ENCODE peak calls at places on chromosomes 6 and 20, in four cellular contexts. One of them, this sample, is unnamed.

GRCh38 chr6:52141596-52141995 is 44.6 kb upstream of the IL17A start:
- DNase-seq in brain microvascular endothelial cell: no peak
- DNase-seq in A549: no peak
- DNase-seq in breast epithelium: no peak
- DNase-seq in this sample: no peak

GRCh38 chr6:168361766-168362165 is 42.2 kb upstream of the DACT2 start:
- DNase-seq in A549: no peak
- DNase-seq in breast epithelium: no peak
- DNase-seq in brain microvascular endothelial cell: no peak
- DNase-seq in this sample: no peak

GRCh38 chr20:60313609-60314008 is 355.4 kb downstream of the CDH26 start:
- DNase-seq in A549: no peak
- DNase-seq in breast epithelium: no peak
- DNase-seq in brain microvascular endothelial cell: no peak
- DNase-seq in this sample: no peak

GRCh38 chr20:50323209-50323608 is 132.6 kb downstream of the CEBPB start:
- DNase-seq in brain microvascular endothelial cell: no peak
- DNase-seq in breast epithelium: peak; percentile 14
- DNase-seq in A549: no peak
- DNase-seq in this sample: no peak

GRCh38 chr6:158648682-158649131 is 1.1 kb upstream of the SYTL3 start:
- DNase-seq in breast epithelium: no peak
- DNase-seq in brain microvascular endothelial cell: peak; percentile 76
- DNase-seq in A549: no peak
- DNase-seq in this sample: no peak

GRCh38 chr20:37914672-37915433 is 11.9 kb downstream of the VSTM2L start:
- DNase-seq in A549: no peak
- DNase-seq in breast epithelium: no peak
- DNase-seq in brain microvascular endothelial cell: no peak
- DNase-seq in this sample: no peak

GRCh38 chr6:16388488-16388887 is 150.1 kb downstream of the GMPR start:
- DNase-seq in A549: no peak
- DNase-seq in brain microvascular endothelial cell: no peak
- DNase-seq in breast epithelium: no peak
- DNase-seq in this sample: no peak

GRCh38 chr6:40526036-40526435 is 61.1 kb downstream of the LRFN2 start:
- DNase-seq in brain microvascular endothelial cell: no peak
- DNase-seq in breast epithelium: no peak
- DNase-seq in A549: no peak
- DNase-seq in this sample: no peak

GRCh38 chr6:79301290-79301689 is 66.8 kb upstream of the HMGN3 start:
- DNase-seq in A549: no peak
- DNase-seq in brain microvascular endothelial cell: no peak
- DNase-seq in breast epithelium: no peak
- DNase-seq in this sample: no peak

GRCh38 chr6:83546636-83547035 is 34.3 kb downstream of the PRSS35 start:
- DNase-seq in A549: no peak
- DNase-seq in breast epithelium: no peak
- DNase-seq in brain microvascular endothelial cell: no peak
- DNase-seq in this sample: no peak

GRCh38 chr6:48087448-48087847 is 23.5 kb downstream of the PTCHD4 start:
- DNase-seq in breast epithelium: no peak
- DNase-seq in A549: peak; percentile 22
- DNase-seq in brain microvascular endothelial cell: no peak
- DNase-seq in this sample: no peak

GRCh38 chr20:48238326-48238725 is 453.0 kb upstream of the SULF2 start:
- DNase-seq in brain microvascular endothelial cell: peak; percentile 8
- DNase-seq in breast epithelium: no peak
- DNase-seq in A549: no peak
- DNase-seq in this sample: no peak

GRCh38 chr6:147108256-147108910 is 95.8 kb upstream of the STXBP5 start:
- DNase-seq in breast epithelium: no peak
- DNase-seq in brain microvascular endothelial cell: no peak
- DNase-seq in A549: no peak
- DNase-seq in this sample: no peak

DNA sequence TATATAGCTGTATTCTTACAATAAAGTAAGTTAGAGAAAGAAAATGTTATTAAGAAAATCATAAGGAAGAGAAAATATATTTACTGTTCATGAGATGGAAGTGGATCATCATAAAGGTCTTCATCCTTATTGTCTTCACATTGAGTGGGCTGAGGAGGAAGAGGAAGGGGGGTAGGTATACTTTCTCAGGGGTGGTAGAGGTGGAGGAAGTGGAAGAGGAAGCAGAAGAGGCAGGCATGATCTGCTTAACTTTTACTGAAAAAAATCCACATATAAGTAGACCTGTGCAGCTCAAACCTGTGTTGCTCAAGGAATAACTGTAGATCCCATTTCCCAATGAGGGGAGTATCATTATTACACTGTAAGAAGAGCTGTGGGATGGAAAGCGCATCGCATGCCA is 714.2 kb downstream of the KIF16B start:
- DNase-seq in breast epithelium: no peak
- DNase-seq in brain microvascular endothelial cell: no peak
- DNase-seq in A549: no peak
- DNase-seq in this sample: no peak
- TF ChIP-seq CTCF in breast epithelium: no peak
- TF ChIP-seq CTCF in brain microvascular endothelial cell: no peak
- TF ChIP-seq CTCF in A549: no peak
- TF ChIP-seq CTCF in this sample: no peak

GRCh38 chr20:24164360-24164759 is 175.8 kb upstream of the GGTLC1 start:
- DNase-seq in A549: peak; percentile 19
- DNase-seq in breast epithelium: no peak
- DNase-seq in brain microvascular endothelial cell: peak; percentile 49
- DNase-seq in this sample: no peak
- TF ChIP-seq CTCF in A549: peak; percentile 62
- TF ChIP-seq CTCF in breast epithelium: no peak
- TF ChIP-seq CTCF in brain microvascular endothelial cell: peak; percentile 76
- TF ChIP-seq CTCF in this sample: peak; percentile 23

GRCh38 chr20:63679799-63680305 is 16.6 kb upstream of the TNFRSF6B start:
- DNase-seq in breast epithelium: no peak
- DNase-seq in brain microvascular endothelial cell: no peak
- DNase-seq in A549: no peak
- DNase-seq in this sample: no peak

GRCh38 chr20:63678071-63678470 is 18.4 kb upstream of the TNFRSF6B start:
- DNase-seq in A549: no peak
- DNase-seq in breast epithelium: no peak
- DNase-seq in brain microvascular endothelial cell: no peak
- DNase-seq in this sample: no peak

GRCh38 chr20:63680427-63680826 is 16.0 kb upstream of the TNFRSF6B start:
- DNase-seq in brain microvascular endothelial cell: no peak
- DNase-seq in breast epithelium: no peak
- DNase-seq in A549: no peak
- DNase-seq in this sample: no peak

GRCh38 chr20:63680857-63681608 is 15.4 kb upstream of the TNFRSF6B start:
- DNase-seq in A549: no peak
- DNase-seq in breast epithelium: no peak
- DNase-seq in brain microvascular endothelial cell: no peak
- DNase-seq in this sample: no peak

DNA sequence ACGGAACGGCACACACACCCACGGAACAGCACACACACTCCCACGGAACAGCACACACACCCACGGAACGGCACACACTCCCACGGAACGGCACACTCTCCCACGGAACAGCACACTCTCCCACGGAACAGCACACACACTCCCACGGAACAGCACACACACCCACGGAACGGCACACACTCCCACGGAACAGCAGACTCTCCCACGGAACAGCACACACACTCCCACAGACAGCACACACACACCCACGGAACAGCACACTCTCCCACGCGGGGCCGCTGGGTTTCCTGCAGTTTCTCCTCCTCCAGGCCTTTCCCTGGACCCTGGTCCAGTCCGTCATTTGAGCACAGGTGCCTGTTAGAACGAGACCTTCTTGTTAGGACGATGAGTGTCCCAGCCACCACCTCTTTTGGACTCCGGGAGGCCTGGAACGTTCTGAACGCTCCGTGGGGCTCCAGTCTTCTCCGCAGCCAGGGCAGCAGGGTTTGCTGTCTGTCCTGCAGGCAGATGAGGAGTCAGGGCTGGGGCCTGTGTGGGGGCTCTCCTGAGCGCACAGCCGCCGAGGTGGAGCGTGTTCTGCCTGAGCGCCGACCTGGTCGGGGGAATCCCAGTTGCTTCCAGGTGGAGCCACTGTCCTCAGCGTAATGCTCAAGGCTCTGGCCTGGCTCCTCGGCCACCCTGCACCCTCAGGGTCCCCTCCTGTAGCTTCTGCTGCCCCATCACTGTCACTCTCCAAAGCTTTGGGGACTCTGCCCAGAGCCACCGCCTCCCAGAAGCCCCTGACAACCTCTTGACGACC is 17.6 kb upstream of the TNFRSF6B start:
- DNase-seq in A549: no peak
- DNase-seq in breast epithelium: no peak
- DNase-seq in brain microvascular endothelial cell: no peak
- DNase-seq in this sample: no peak
- TF ChIP-seq CTCF in A549: no peak
- TF ChIP-seq CTCF in breast epithelium: no peak
- TF ChIP-seq CTCF in brain microvascular endothelial cell: no peak
- TF ChIP-seq CTCF in this sample: no peak

DNA sequence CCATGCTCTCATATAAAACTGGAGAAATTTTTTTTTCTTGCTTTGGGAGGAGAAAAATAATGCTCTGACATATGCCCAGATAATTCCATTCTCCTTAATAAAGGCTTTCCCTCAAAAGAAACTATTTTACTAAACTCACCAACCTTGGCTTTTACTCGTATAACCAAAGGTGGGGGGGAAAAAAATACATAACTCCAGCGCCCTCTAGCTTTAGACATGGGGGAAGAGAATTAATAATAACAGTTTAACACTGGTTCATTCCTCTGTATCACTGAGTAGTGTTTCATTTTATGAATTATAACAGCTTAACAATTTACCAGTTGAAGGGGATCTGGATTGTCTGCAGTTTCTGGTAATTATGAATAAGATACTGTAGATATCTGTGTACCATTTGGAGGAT is 1226.1 kb downstream of the GRIK2 start:
- DNase-seq in A549: no peak
- DNase-seq in brain microvascular endothelial cell: peak; percentile 0
- DNase-seq in breast epithelium: no peak
- DNase-seq in this sample: no peak
- TF ChIP-seq CTCF in A549: no peak
- TF ChIP-seq CTCF in brain microvascular endothelial cell: peak; percentile 50
- TF ChIP-seq CTCF in breast epithelium: no peak
- TF ChIP-seq CTCF in this sample: peak; percentile 65

DNA sequence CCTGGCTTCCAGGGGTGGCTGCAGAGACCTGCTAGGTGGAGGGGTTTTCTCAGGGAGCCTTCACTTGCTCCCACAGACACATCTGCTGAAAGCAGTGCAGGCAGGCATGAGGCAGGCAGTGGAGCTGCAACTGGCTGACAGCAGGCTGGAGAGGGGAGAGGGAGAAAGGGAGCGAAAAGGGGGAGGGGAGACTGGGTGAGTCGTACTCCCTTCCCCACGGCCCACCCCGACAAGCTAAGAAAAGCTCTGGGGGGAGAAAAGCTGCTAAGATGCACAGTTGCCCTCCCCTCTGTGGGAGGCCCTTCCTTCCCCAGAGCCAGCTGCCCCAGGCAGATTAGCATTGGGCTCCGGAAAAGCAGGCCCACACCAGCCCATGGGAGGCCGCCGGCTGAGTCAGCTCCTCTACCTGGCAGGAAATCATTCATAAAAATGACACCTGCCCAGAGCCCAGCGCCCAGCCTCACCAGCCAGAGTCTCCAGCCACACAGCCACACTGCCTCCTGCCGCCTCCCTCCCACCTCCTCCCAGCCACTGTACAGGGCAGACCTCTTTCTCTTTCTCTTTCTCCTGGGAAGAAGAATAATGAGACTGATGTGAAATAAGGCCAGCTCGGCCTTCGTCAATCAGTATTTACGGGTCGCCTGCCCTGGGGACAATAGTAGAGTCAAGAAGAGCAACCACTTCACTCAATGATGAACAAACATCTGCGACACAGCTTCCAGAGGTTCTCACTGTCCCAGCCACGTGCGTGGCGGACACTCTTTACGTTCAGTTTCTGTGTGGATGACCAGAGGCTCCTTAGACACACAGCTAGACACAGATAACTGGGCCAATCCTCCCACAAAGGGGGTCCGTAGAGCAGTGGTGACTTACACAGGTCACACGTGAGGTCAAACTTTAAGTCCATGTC is 7.7 kb upstream of the C20orf203 start:
- DNase-seq in brain microvascular endothelial cell: no peak
- DNase-seq in breast epithelium: no peak
- DNase-seq in A549: no peak
- DNase-seq in this sample: no peak
- TF ChIP-seq CTCF in brain microvascular endothelial cell: no peak
- TF ChIP-seq CTCF in breast epithelium: no peak
- TF ChIP-seq CTCF in A549: no peak
- TF ChIP-seq CTCF in this sample: no peak

DNA sequence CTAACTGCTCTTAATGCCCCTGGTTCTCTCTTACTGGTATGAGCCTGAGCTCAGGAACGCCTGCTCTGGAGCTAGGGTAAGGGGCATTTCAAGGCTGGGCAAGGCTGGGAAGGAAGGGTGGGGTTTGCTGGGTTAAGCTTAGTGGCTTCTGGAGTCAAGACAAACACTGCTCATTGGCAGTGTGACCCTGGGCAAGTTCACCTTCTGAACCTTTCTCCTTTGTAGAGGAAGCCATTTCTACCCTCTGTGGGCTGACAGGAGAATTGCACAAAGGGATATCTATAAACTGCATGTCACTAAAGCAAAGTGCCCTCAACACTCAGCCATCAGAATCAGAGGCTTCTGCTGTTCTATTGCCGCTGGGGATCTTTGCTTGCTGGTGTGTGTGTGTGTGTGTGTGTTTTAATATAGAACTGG is 20.3 kb upstream of the LRRN4 start:
- DNase-seq in breast epithelium: no peak
- DNase-seq in A549: peak; percentile 57
- DNase-seq in brain microvascular endothelial cell: no peak
- DNase-seq in this sample: no peak
- TF ChIP-seq CTCF in breast epithelium: no peak
- TF ChIP-seq CTCF in A549: no peak
- TF ChIP-seq CTCF in brain microvascular endothelial cell: peak; percentile 57
- TF ChIP-seq CTCF in this sample: peak; percentile 1

DNA sequence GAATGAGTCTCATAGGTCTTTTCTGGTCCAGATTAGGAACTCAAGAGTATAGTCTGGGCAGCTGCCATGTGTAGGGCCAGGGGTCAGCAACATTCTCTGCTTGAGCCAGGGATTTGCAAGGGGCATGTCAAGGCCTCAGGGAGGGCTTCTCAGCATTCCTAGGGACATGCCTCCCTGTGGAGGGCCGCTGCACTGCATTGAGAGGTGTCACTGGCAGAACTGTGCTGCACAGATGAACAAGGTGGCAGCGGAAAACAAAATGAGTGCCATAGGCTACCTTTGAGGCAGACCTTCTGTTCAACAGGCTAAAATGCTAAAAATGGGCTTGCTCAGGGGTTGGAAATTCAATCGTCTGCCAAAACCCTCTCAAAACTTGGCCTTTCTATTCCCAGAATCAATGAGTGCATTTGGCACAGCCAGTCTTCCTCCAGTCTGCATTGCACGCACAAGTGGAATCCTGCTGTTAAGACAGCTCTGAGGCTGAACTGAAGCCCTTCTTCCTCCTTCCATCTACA is 51.6 kb upstream of the SRPK1 start:
- DNase-seq in A549: peak; percentile 13
- DNase-seq in breast epithelium: no peak
- DNase-seq in brain microvascular endothelial cell: no peak
- DNase-seq in this sample: no peak
- TF ChIP-seq CTCF in A549: no peak
- TF ChIP-seq CTCF in breast epithelium: no peak
- TF ChIP-seq CTCF in brain microvascular endothelial cell: peak; percentile 29
- TF ChIP-seq CTCF in this sample: no peak

This sample was measured in D721Med.